ENCODE peak calls at places on chromosome 12, in six cellular contexts. O is stimulated activated CD8-positive, alpha-beta memory T cell treated with anti-CD3 and anti-CD28 coated beads, Interleukin-7, amount 100 ng/mL, for 24 hours; H is naive thymus-derived CD8-positive, alpha-beta T cell; K is CD8-positive, alpha-beta memory T cell; R is effector memory CD8-positive, alpha-beta T cell; T is AG10803. Q is an unnamed sample.
A peak's percentile ranks its signal among the peaks of the same experiment; 100 is the strongest.

GRCh38 chr12:6335451-6336078 is 6.3 kb downstream of the TNFRSF1A start:
- DNase-seq in O (peak; percentile 73), H (peak; percentile 64), K (peak; percentile 86), R (peak; percentile 81), T (peak; percentile 84), Q (peak; percentile 81)

GRCh38 chr12:105317453-105317852 is 13.0 kb upstream of the C12orf75 start:
- DNase-seq in O (no peak), H (no peak), K (no peak), R (no peak), T (peak; percentile 83), Q (no peak)

GRCh38 chr12:120199595-120200306 is 1.2 kb downstream of the RPLP0 start:
- DNase-seq in O (no peak), H (no peak), K (no peak), R (no peak), T (peak; percentile 94), Q (no peak)

GRCh38 chr12:27422697-27423096 is 23.8 kb upstream of the SMCO2 start:
- DNase-seq in O (no peak), H (no peak), K (no peak), R (no peak), T (no peak), Q (no peak)

GRCh38 chr12:72499244-72499643 is 227.1 kb downstream of the TRHDE start:
- DNase-seq in O (no peak), H (no peak), K (no peak), R (no peak), T (no peak), Q (no peak)

GRCh38 chr12:121858662-121859572 is at the start of gene HPD:
- DNase-seq in O (no peak), H (no peak), K (no peak), R (no peak), T (peak; percentile 82), Q (no peak)

GRCh38 chr12:107558141-107558815 is 127.3 kb upstream of the PWP1 start:
- DNase-seq in O (no peak), H (no peak), K (no peak), R (no peak), T (no peak), Q (no peak)

GRCh38 chr12:87332987-87333761 is 696.0 kb downstream of the C12orf50 start:
- DNase-seq in O (no peak), H (no peak), K (no peak), R (no peak), T (no peak), Q (no peak)

GRCh38 chr12:72077111-72077820 is 138.6 kb downstream of the TPH2 start:
- DNase-seq in O (no peak), H (no peak), K (no peak), R (no peak), T (no peak), Q (no peak)

GRCh38 chr12:92362785-92363184 is 217.1 kb upstream of the BTG1 start:
- DNase-seq in O (no peak), H (no peak), K (peak; percentile 8), R (no peak), T (no peak), Q (peak; percentile 4)

Q was measured in CD4-positive, alpha-beta memory T cell.